ENCODE peak calls at places on chromosomes 16 and 17, in eight cellular contexts. One of them, this sample, is unnamed.

GRCh38 chr16:49833796-49834195 is 22.1 kb downstream of the ZNF423 start:
- DNase-seq in foreskin fibroblast: no peak
- DNase-seq in NB4: no peak
- DNase-seq in stimulated activated CD4-positive, alpha-beta T cell treated with anti-CD3 and anti-CD28 coated beads, Interleukin-4, amount 100 ng/mL, for 48 hours: no peak
- DNase-seq in HT-29: no peak
- DNase-seq in HEK293T: no peak
- DNase-seq in epithelial cell of esophagus: no peak
- DNase-seq in NAMALWA: no peak
- DNase-seq in this sample: no peak

GRCh38 chr16:10080031-10080772 is 102.0 kb downstream of the GRIN2A start:
- DNase-seq in foreskin fibroblast: peak
- DNase-seq in NB4: no peak
- DNase-seq in stimulated activated CD4-positive, alpha-beta T cell treated with anti-CD3 and anti-CD28 coated beads, Interleukin-4, amount 100 ng/mL, for 48 hours: no peak
- DNase-seq in HT-29: peak
- DNase-seq in HEK293T: no peak
- DNase-seq in epithelial cell of esophagus: peak
- DNase-seq in NAMALWA: no peak
- DNase-seq in this sample: peak

GRCh38 chr16:77991701-77992100 is 30.6 kb upstream of the CLEC3A start:
- DNase-seq in foreskin fibroblast: no peak
- DNase-seq in NB4: no peak
- DNase-seq in stimulated activated CD4-positive, alpha-beta T cell treated with anti-CD3 and anti-CD28 coated beads, Interleukin-4, amount 100 ng/mL, for 48 hours: no peak
- DNase-seq in HT-29: no peak
- DNase-seq in HEK293T: no peak
- DNase-seq in epithelial cell of esophagus: peak
- DNase-seq in NAMALWA: no peak
- DNase-seq in this sample: no peak

GRCh38 chr17:57962441-57963148 is 7.4 kb upstream of the CUEDC1 start:
- DNase-seq in foreskin fibroblast: no peak
- DNase-seq in NB4: no peak
- DNase-seq in stimulated activated CD4-positive, alpha-beta T cell treated with anti-CD3 and anti-CD28 coated beads, Interleukin-4, amount 100 ng/mL, for 48 hours: no peak
- DNase-seq in HT-29: no peak
- DNase-seq in HEK293T: no peak
- DNase-seq in epithelial cell of esophagus: no peak
- DNase-seq in NAMALWA: no peak
- DNase-seq in this sample: no peak

GRCh38 chr17:34606721-34607120 is 27.3 kb downstream of the TMEM132E start:
- DNase-seq in foreskin fibroblast: no peak
- DNase-seq in NB4: no peak
- DNase-seq in stimulated activated CD4-positive, alpha-beta T cell treated with anti-CD3 and anti-CD28 coated beads, Interleukin-4, amount 100 ng/mL, for 48 hours: no peak
- DNase-seq in HT-29: no peak
- DNase-seq in HEK293T: no peak
- DNase-seq in epithelial cell of esophagus: no peak
- DNase-seq in NAMALWA: no peak
- DNase-seq in this sample: no peak

GRCh38 chr16:54374136-54374535 is 87.5 kb upstream of the IRX3 start:
- DNase-seq in foreskin fibroblast: peak
- DNase-seq in NB4: peak
- DNase-seq in stimulated activated CD4-positive, alpha-beta T cell treated with anti-CD3 and anti-CD28 coated beads, Interleukin-4, amount 100 ng/mL, for 48 hours: no peak
- DNase-seq in HT-29: no peak
- DNase-seq in HEK293T: no peak
- DNase-seq in epithelial cell of esophagus: no peak
- DNase-seq in NAMALWA: no peak
- DNase-seq in this sample: no peak

GRCh38 chr17:59914274-59914854 is 21.4 kb downstream of the RPS6KB1 start:
- DNase-seq in foreskin fibroblast: no peak
- DNase-seq in NB4: peak
- DNase-seq in stimulated activated CD4-positive, alpha-beta T cell treated with anti-CD3 and anti-CD28 coated beads, Interleukin-4, amount 100 ng/mL, for 48 hours: no peak
- DNase-seq in HT-29: peak
- DNase-seq in HEK293T: peak
- DNase-seq in epithelial cell of esophagus: peak
- DNase-seq in NAMALWA: peak
- DNase-seq in this sample: peak

GRCh38 chr17:57723427-57724037 is 21.6 kb downstream of the CCDC182 start:
- DNase-seq in foreskin fibroblast: no peak
- DNase-seq in NB4: no peak
- DNase-seq in stimulated activated CD4-positive, alpha-beta T cell treated with anti-CD3 and anti-CD28 coated beads, Interleukin-4, amount 100 ng/mL, for 48 hours: no peak
- DNase-seq in HT-29: no peak
- DNase-seq in HEK293T: no peak
- DNase-seq in epithelial cell of esophagus: no peak
- DNase-seq in NAMALWA: no peak
- DNase-seq in this sample: no peak

GRCh38 chr17:56185491-56185890 is 32.2 kb downstream of the ANKFN1 start:
- DNase-seq in foreskin fibroblast: no peak
- DNase-seq in NB4: no peak
- DNase-seq in stimulated activated CD4-positive, alpha-beta T cell treated with anti-CD3 and anti-CD28 coated beads, Interleukin-4, amount 100 ng/mL, for 48 hours: no peak
- DNase-seq in HT-29: no peak
- DNase-seq in HEK293T: no peak
- DNase-seq in epithelial cell of esophagus: no peak
- DNase-seq in NAMALWA: no peak
- DNase-seq in this sample: no peak

GRCh38 chr17:50609376-50610074 is 25.2 kb upstream of the ABCC3 start:
- DNase-seq in foreskin fibroblast: no peak
- DNase-seq in NB4: no peak
- DNase-seq in stimulated activated CD4-positive, alpha-beta T cell treated with anti-CD3 and anti-CD28 coated beads, Interleukin-4, amount 100 ng/mL, for 48 hours: no peak
- DNase-seq in HT-29: no peak
- DNase-seq in HEK293T: no peak
- DNase-seq in epithelial cell of esophagus: peak
- DNase-seq in NAMALWA: no peak
- DNase-seq in this sample: no peak

GRCh38 chr16:85484337-85485295 is 128.5 kb upstream of the GSE1 start:
- DNase-seq in foreskin fibroblast: no peak
- DNase-seq in NB4: peak
- DNase-seq in stimulated activated CD4-positive, alpha-beta T cell treated with anti-CD3 and anti-CD28 coated beads, Interleukin-4, amount 100 ng/mL, for 48 hours: no peak
- DNase-seq in HT-29: no peak
- DNase-seq in HEK293T: no peak
- DNase-seq in epithelial cell of esophagus: no peak
- DNase-seq in NAMALWA: no peak
- DNase-seq in this sample: no peak

GRCh38 chr17:30599424-30600061 is 122.3 kb downstream of the GOSR1 start:
- DNase-seq in foreskin fibroblast: no peak
- DNase-seq in NB4: peak
- DNase-seq in stimulated activated CD4-positive, alpha-beta T cell treated with anti-CD3 and anti-CD28 coated beads, Interleukin-4, amount 100 ng/mL, for 48 hours: no peak
- DNase-seq in HT-29: no peak
- DNase-seq in HEK293T: no peak
- DNase-seq in epithelial cell of esophagus: no peak
- DNase-seq in NAMALWA: peak
- DNase-seq in this sample: no peak

GRCh38 chr17:40445769-40446468 is 2.7 kb downstream of the IGFBP4 start:
- DNase-seq in foreskin fibroblast: no peak
- DNase-seq in NB4: no peak
- DNase-seq in stimulated activated CD4-positive, alpha-beta T cell treated with anti-CD3 and anti-CD28 coated beads, Interleukin-4, amount 100 ng/mL, for 48 hours: no peak
- DNase-seq in HT-29: no peak
- DNase-seq in HEK293T: no peak
- DNase-seq in epithelial cell of esophagus: no peak
- DNase-seq in NAMALWA: no peak
- DNase-seq in this sample: no peak

GRCh38 chr17:31508310-31509094 is 117.0 kb downstream of the RAB11FIP4 start:
- DNase-seq in foreskin fibroblast: no peak
- DNase-seq in NB4: no peak
- DNase-seq in stimulated activated CD4-positive, alpha-beta T cell treated with anti-CD3 and anti-CD28 coated beads, Interleukin-4, amount 100 ng/mL, for 48 hours: peak
- DNase-seq in HT-29: peak
- DNase-seq in HEK293T: no peak
- DNase-seq in epithelial cell of esophagus: no peak
- DNase-seq in NAMALWA: peak
- DNase-seq in this sample: peak

GRCh38 chr17:46108550-46109110 is 84.6 kb downstream of the KANSL1 start:
- DNase-seq in foreskin fibroblast: no peak
- DNase-seq in NB4: peak
- DNase-seq in stimulated activated CD4-positive, alpha-beta T cell treated with anti-CD3 and anti-CD28 coated beads, Interleukin-4, amount 100 ng/mL, for 48 hours: no peak
- DNase-seq in HT-29: peak
- DNase-seq in HEK293T: no peak
- DNase-seq in epithelial cell of esophagus: peak
- DNase-seq in NAMALWA: no peak
- DNase-seq in this sample: no peak

GRCh38 chr16:200388-200787 is 20.1 kb downstream of the HBQ1 start:
- DNase-seq in foreskin fibroblast: peak
- DNase-seq in NB4: no peak
- DNase-seq in stimulated activated CD4-positive, alpha-beta T cell treated with anti-CD3 and anti-CD28 coated beads, Interleukin-4, amount 100 ng/mL, for 48 hours: no peak
- DNase-seq in HT-29: no peak
- DNase-seq in HEK293T: no peak
- DNase-seq in epithelial cell of esophagus: peak
- DNase-seq in NAMALWA: no peak
- DNase-seq in this sample: no peak

GRCh38 chr17:70084476-70084875 is 9.5 kb downstream of the KCNJ16 start:
- DNase-seq in foreskin fibroblast: no peak
- DNase-seq in NB4: no peak
- DNase-seq in stimulated activated CD4-positive, alpha-beta T cell treated with anti-CD3 and anti-CD28 coated beads, Interleukin-4, amount 100 ng/mL, for 48 hours: no peak
- DNase-seq in HT-29: no peak
- DNase-seq in HEK293T: no peak
- DNase-seq in epithelial cell of esophagus: peak
- DNase-seq in NAMALWA: no peak
- DNase-seq in this sample: no peak

GRCh38 chr16:58329147-58329546 is 34.3 kb upstream of the PRSS54 start:
- DNase-seq in foreskin fibroblast: peak
- DNase-seq in NB4: peak
- DNase-seq in stimulated activated CD4-positive, alpha-beta T cell treated with anti-CD3 and anti-CD28 coated beads, Interleukin-4, amount 100 ng/mL, for 48 hours: no peak
- DNase-seq in HT-29: no peak
- DNase-seq in HEK293T: no peak
- DNase-seq in epithelial cell of esophagus: peak
- DNase-seq in NAMALWA: no peak
- DNase-seq in this sample: no peak

GRCh38 chr16:50531901-50532300 is 16.3 kb upstream of the NKD1 start:
- DNase-seq in foreskin fibroblast: no peak
- DNase-seq in NB4: no peak
- DNase-seq in stimulated activated CD4-positive, alpha-beta T cell treated with anti-CD3 and anti-CD28 coated beads, Interleukin-4, amount 100 ng/mL, for 48 hours: no peak
- DNase-seq in HT-29: no peak
- DNase-seq in HEK293T: no peak
- DNase-seq in epithelial cell of esophagus: no peak
- DNase-seq in NAMALWA: no peak
- DNase-seq in this sample: no peak

GRCh38 chr16:69131749-69132423 is 502 bp downstream of the CHTF8 start:
- DNase-seq in foreskin fibroblast: peak
- DNase-seq in NB4: peak
- DNase-seq in stimulated activated CD4-positive, alpha-beta T cell treated with anti-CD3 and anti-CD28 coated beads, Interleukin-4, amount 100 ng/mL, for 48 hours: peak
- DNase-seq in HT-29: peak
- DNase-seq in HEK293T: peak
- DNase-seq in epithelial cell of esophagus: peak
- DNase-seq in NAMALWA: peak
- DNase-seq in this sample: peak

GRCh38 chr17:17141860-17142552 is 64.1 kb downstream of the PLD6 start:
- DNase-seq in foreskin fibroblast: peak
- DNase-seq in NB4: peak
- DNase-seq in stimulated activated CD4-positive, alpha-beta T cell treated with anti-CD3 and anti-CD28 coated beads, Interleukin-4, amount 100 ng/mL, for 48 hours: peak
- DNase-seq in HT-29: no peak
- DNase-seq in HEK293T: peak
- DNase-seq in epithelial cell of esophagus: peak
- DNase-seq in NAMALWA: peak
- DNase-seq in this sample: no peak

GRCh38 chr17:75970011-75970523 is 8.9 kb downstream of the ACOX1 start:
- DNase-seq in foreskin fibroblast: peak
- DNase-seq in NB4: peak
- DNase-seq in stimulated activated CD4-positive, alpha-beta T cell treated with anti-CD3 and anti-CD28 coated beads, Interleukin-4, amount 100 ng/mL, for 48 hours: no peak
- DNase-seq in HT-29: no peak
- DNase-seq in HEK293T: no peak
- DNase-seq in epithelial cell of esophagus: no peak
- DNase-seq in NAMALWA: no peak
- DNase-seq in this sample: no peak

GRCh38 chr17:7479389-7480192 is at the start of gene ZBTB4:
- DNase-seq in foreskin fibroblast: no peak
- DNase-seq in NB4: peak
- DNase-seq in stimulated activated CD4-positive, alpha-beta T cell treated with anti-CD3 and anti-CD28 coated beads, Interleukin-4, amount 100 ng/mL, for 48 hours: peak
- DNase-seq in HT-29: peak
- DNase-seq in HEK293T: peak
- DNase-seq in epithelial cell of esophagus: peak
- DNase-seq in NAMALWA: peak
- DNase-seq in this sample: no peak

GRCh38 chr17:78107457-78107856 is 21.1 kb downstream of the TMC6 start:
- DNase-seq in foreskin fibroblast: no peak
- DNase-seq in NB4: no peak
- DNase-seq in stimulated activated CD4-positive, alpha-beta T cell treated with anti-CD3 and anti-CD28 coated beads, Interleukin-4, amount 100 ng/mL, for 48 hours: no peak
- DNase-seq in HT-29: no peak
- DNase-seq in HEK293T: no peak
- DNase-seq in epithelial cell of esophagus: no peak
- DNase-seq in NAMALWA: no peak
- DNase-seq in this sample: no peak

GRCh38 chr17:55273579-55274370 is 9.0 kb downstream of the HLF start:
- DNase-seq in foreskin fibroblast: peak
- DNase-seq in NB4: no peak
- DNase-seq in stimulated activated CD4-positive, alpha-beta T cell treated with anti-CD3 and anti-CD28 coated beads, Interleukin-4, amount 100 ng/mL, for 48 hours: no peak
- DNase-seq in HT-29: no peak
- DNase-seq in HEK293T: no peak
- DNase-seq in epithelial cell of esophagus: peak
- DNase-seq in NAMALWA: no peak
- DNase-seq in this sample: no peak

GRCh38 chr17:39461113-39461910 is at the start of gene CDK12:
- DNase-seq in foreskin fibroblast: peak
- DNase-seq in NB4: peak
- DNase-seq in stimulated activated CD4-positive, alpha-beta T cell treated with anti-CD3 and anti-CD28 coated beads, Interleukin-4, amount 100 ng/mL, for 48 hours: peak
- DNase-seq in HT-29: peak
- DNase-seq in HEK293T: peak
- DNase-seq in epithelial cell of esophagus: peak
- DNase-seq in NAMALWA: peak
- DNase-seq in this sample: peak

GRCh38 chr16:19563377-19563776 is 7.9 kb downstream of the VPS35L start:
- DNase-seq in foreskin fibroblast: no peak
- DNase-seq in NB4: no peak
- DNase-seq in stimulated activated CD4-positive, alpha-beta T cell treated with anti-CD3 and anti-CD28 coated beads, Interleukin-4, amount 100 ng/mL, for 48 hours: no peak
- DNase-seq in HT-29: no peak
- DNase-seq in HEK293T: no peak
- DNase-seq in epithelial cell of esophagus: no peak
- DNase-seq in NAMALWA: no peak
- DNase-seq in this sample: no peak

GRCh38 chr16:30697264-30698138 is 1.5 kb upstream of the SRCAP start:
- DNase-seq in foreskin fibroblast: no peak
- DNase-seq in NB4: no peak
- DNase-seq in stimulated activated CD4-positive, alpha-beta T cell treated with anti-CD3 and anti-CD28 coated beads, Interleukin-4, amount 100 ng/mL, for 48 hours: no peak
- DNase-seq in HT-29: no peak
- DNase-seq in HEK293T: peak
- DNase-seq in epithelial cell of esophagus: no peak
- DNase-seq in NAMALWA: peak
- DNase-seq in this sample: no peak

GRCh38 chr16:72469932-72470331 is 298.0 kb upstream of the PMFBP1 start:
- DNase-seq in foreskin fibroblast: no peak
- DNase-seq in NB4: no peak
- DNase-seq in stimulated activated CD4-positive, alpha-beta T cell treated with anti-CD3 and anti-CD28 coated beads, Interleukin-4, amount 100 ng/mL, for 48 hours: no peak
- DNase-seq in HT-29: no peak
- DNase-seq in HEK293T: no peak
- DNase-seq in epithelial cell of esophagus: no peak
- DNase-seq in NAMALWA: no peak
- DNase-seq in this sample: no peak